ENCODE peak calls at places on chromosomes 12 and 14, in four cellular contexts. One of them, this sample, is unnamed.

GRCh38 chr12:21369141-21369980 is 3.3 kb upstream of the IAPP start:
- DNase-seq in H9: no peak
- DNase-seq in neuronal stem cell: no peak
- DNase-seq in IMR-90: no peak
- DNase-seq in this sample: peak; percentile 87

GRCh38 chr14:103925316-103925715 is 2.9 kb upstream of the TDRD9 start:
- DNase-seq in H9: no peak
- DNase-seq in neuronal stem cell: no peak
- DNase-seq in IMR-90: no peak
- DNase-seq in this sample: no peak

GRCh38 chr14:81561084-81561775 is 27.6 kb upstream of the SEL1L start:
- DNase-seq in H9: no peak
- DNase-seq in neuronal stem cell: no peak
- DNase-seq in IMR-90: no peak
- DNase-seq in this sample: peak; percentile 94

GRCh38 chr12:68611094-68611818 is 557 bp downstream of the RAP1B start:
- DNase-seq in H9: peak; percentile 51
- DNase-seq in neuronal stem cell: peak; percentile 18
- DNase-seq in IMR-90: peak; percentile 60
- DNase-seq in this sample: peak; percentile 77

GRCh38 chr12:22083167-22083566 is 37.1 kb downstream of the CMAS start:
- DNase-seq in H9: no peak
- DNase-seq in neuronal stem cell: no peak
- DNase-seq in IMR-90: peak; percentile 35
- DNase-seq in this sample: no peak

GRCh38 chr14:84006643-84007137 is 1523.3 kb upstream of the FLRT2 start:
- DNase-seq in H9: no peak
- DNase-seq in neuronal stem cell: peak; percentile 1
- DNase-seq in IMR-90: no peak
- DNase-seq in this sample: peak; percentile 50

GRCh38 chr14:100736269-100737180 is 9.8 kb downstream of the DLK1 start:
- DNase-seq in H9: peak; percentile 40
- DNase-seq in neuronal stem cell: peak; percentile 80
- DNase-seq in IMR-90: no peak
- DNase-seq in this sample: no peak

GRCh38 chr14:94481468-94482131 is 5.6 kb upstream of the SERPINA9 start:
- DNase-seq in H9: no peak
- DNase-seq in neuronal stem cell: no peak
- DNase-seq in IMR-90: peak; percentile 55
- DNase-seq in this sample: no peak

GRCh38 chr12:73659802-73660201 is 877.8 kb upstream of the ATXN7L3B start:
- DNase-seq in H9: no peak
- DNase-seq in neuronal stem cell: no peak
- DNase-seq in IMR-90: no peak
- DNase-seq in this sample: no peak

GRCh38 chr14:97299661-97300060 is 502.5 kb downstream of the VRK1 start:
- DNase-seq in H9: peak; percentile 59
- DNase-seq in neuronal stem cell: no peak
- DNase-seq in IMR-90: no peak
- DNase-seq in this sample: peak; percentile 41

GRCh38 chr12:20716037-20716436 is 20.9 kb downstream of the SLCO1C1 start:
- DNase-seq in H9: peak; percentile 65
- DNase-seq in neuronal stem cell: no peak
- DNase-seq in IMR-90: no peak
- DNase-seq in this sample: peak; percentile 59

GRCh38 chr12:57225680-57226190 is 3.8 kb upstream of the SHMT2 start:
- DNase-seq in H9: no peak
- DNase-seq in neuronal stem cell: no peak
- DNase-seq in IMR-90: no peak
- DNase-seq in this sample: no peak

GRCh38 chr12:94126067-94126466 is 22.3 kb upstream of the PLXNC1 start:
- DNase-seq in H9: no peak
- DNase-seq in neuronal stem cell: no peak
- DNase-seq in IMR-90: no peak
- DNase-seq in this sample: no peak

GRCh38 chr14:67186369-67186768 is 2.9 kb upstream of the GARIN2 start:
- DNase-seq in H9: no peak
- DNase-seq in neuronal stem cell: no peak
- DNase-seq in IMR-90: no peak
- DNase-seq in this sample: peak; percentile 16
- H3K23ac ChIP-seq in H9: no peak overlapping the region
- H3K23ac ChIP-seq in neuronal stem cell: no peak overlapping the region
- H3K23ac ChIP-seq in IMR-90: no peak overlapping the region
- H3K23ac ChIP-seq in this sample: no peak overlapping the region

DNA sequence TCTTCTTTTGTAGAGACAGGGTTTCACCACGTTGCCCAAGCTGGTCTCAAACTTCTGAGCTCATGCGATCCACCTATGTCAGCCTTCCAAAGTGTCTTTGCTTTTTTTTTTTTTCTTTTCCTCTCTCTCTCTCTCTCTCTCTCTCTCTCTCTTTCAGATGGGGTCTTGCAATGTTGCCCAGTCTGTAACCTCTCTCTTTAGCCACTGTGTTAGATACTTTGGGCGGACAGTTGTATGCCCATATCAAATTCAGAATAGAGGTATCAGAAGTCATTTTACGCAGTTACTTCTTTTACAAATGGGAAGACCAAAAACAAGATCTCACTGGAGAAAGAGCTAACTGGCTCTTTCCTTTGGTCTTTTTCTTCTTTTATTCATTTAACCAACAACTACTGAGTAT is 6.7 kb downstream of the HEBP1 start:
- DNase-seq in H9: no peak
- DNase-seq in neuronal stem cell: no peak
- DNase-seq in IMR-90: no peak
- DNase-seq in this sample: no peak
- H2BK5ac ChIP-seq in H9: no peak overlapping the region
- H2BK5ac ChIP-seq in neuronal stem cell: no peak overlapping the region
- H2BK5ac ChIP-seq in IMR-90: peak overlapping the region; percentile 95
- H2BK5ac ChIP-seq in this sample: no peak overlapping the region

DNA sequence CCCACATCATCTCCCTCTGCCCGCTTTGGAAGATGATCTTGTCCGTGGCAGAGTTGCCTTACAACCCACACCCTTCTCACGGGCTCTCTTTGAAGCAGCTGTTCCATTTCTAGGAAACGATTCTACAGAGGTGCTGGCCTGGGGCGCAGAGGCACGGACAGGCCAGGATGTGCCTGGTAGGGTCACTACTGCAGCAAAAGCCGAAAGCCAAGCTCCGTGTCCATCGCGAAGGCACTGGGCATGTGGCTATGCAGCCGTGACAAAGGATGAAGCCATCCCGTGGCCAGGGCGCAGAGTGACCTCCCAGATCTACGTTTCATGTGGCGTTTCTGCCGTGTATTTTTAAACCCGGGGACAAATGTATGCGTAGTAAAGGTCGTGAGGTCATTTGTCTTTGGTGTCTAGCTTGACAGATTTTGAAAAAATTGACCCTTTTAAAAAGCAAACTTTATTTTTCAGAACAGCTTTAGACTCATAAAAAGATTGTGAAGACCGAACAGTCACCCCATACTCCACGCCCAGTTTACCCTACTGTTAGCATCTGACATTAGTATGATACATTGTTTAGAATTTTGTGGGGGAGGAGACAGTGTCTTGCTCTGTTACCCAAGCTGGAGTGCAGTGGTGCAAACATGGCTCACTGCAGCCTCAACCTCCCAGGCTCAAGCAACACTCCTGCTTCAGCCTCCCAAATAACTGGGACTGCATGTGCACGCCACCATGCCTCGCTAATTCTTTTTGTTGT is 40.4 kb upstream of the NCOR2 start:
- DNase-seq in H9: no peak
- DNase-seq in neuronal stem cell: no peak
- DNase-seq in IMR-90: no peak
- DNase-seq in this sample: no peak
- H3K4me2 ChIP-seq in H9: no peak overlapping the region
- H3K4me2 ChIP-seq in neuronal stem cell: no peak overlapping the region
- H3K4me2 ChIP-seq in IMR-90: no peak overlapping the region
- H3K4me2 ChIP-seq in this sample: no peak overlapping the region

DNA sequence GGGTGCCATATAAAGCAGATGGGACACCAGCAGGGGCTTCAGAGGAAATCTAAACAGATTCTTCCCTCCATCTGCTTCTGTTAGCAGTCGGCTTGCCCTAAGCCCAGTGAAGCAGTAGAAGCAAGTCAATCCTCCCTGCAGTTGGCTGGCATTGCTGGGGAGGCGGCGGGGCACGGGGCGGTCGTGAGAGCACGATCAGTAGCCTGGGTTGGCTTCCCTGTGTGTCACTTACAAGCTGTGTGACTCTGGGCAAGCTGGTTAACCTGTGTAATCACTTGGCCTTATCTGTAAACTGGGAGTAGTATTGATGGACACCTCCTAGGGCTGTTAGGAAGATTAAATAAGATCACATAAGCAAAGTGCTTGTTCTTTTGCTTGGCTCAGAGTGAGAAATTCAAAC is 19.4 kb downstream of the MYRFL start:
- DNase-seq in H9: no peak
- DNase-seq in neuronal stem cell: no peak
- DNase-seq in IMR-90: no peak
- DNase-seq in this sample: no peak
- H3K23ac ChIP-seq in H9: no peak overlapping the region
- H3K23ac ChIP-seq in neuronal stem cell: no peak overlapping the region
- H3K23ac ChIP-seq in IMR-90: no peak overlapping the region
- H3K23ac ChIP-seq in this sample: no peak overlapping the region

DNA sequence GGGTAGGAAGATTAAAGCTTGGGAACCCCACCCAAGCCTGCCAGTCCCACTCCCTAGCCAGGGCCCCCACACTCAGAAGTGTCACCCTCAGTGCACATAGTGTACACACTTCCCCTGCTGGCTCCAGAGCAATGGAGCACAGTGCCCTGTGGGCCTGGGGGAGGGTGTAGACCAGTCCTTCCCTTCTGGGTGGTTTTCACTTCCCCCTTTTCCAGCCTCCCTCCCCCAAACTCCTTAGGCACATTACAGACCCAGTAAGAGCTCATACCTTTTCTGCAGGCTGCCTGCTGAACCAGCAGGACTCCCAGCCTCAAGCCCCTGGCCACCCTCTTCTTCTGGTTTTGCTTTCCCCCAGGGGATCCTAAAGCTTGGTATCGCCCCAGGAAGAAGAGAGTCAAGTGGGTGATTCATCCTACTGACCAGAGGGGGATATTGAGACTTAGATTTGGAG is at the start of gene ZNF385A:
- DNase-seq in H9: no peak
- DNase-seq in neuronal stem cell: no peak
- DNase-seq in IMR-90: no peak
- DNase-seq in this sample: no peak
- H2BK5ac ChIP-seq in H9: no peak within 1 kb of the TSS
- H2BK5ac ChIP-seq in neuronal stem cell: peak within 1 kb of the TSS; percentile 33
- H2BK5ac ChIP-seq in IMR-90: no peak within 1 kb of the TSS
- H2BK5ac ChIP-seq in this sample: peak within 1 kb of the TSS; percentile 80

DNA sequence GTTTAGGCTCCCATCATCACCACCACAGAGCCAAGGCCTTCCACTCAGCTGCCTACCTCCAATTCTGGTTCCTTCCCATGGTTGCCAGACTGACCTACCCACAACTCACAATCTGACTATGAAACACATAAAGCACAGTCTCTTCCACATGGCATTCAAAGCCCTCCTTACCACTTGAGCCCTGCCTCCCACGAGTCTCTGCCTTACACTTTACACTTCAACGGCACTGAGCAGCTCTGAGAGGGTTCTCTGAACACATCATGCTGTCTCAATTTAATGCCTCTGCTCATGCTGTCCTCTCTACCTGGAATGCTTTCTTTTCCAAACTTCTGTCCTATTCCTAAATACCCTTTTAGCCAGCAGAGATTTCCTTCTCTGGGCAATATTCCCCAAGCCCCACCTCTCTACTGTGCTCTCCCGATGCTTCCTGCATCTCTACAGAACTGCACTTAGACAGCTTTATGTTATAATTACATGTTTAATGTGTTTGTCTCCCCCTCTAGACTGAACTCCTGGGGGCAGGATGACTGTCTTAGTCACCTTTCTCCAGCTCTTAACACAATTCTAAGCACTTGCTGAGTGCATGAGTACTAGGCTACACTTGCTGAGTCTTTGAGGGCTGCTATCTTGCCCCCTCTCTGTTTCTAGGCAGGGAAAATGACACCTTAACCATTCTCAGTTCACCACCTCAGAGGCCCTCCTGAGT is 23.4 kb downstream of the FMNL3 start:
- DNase-seq in H9: no peak
- DNase-seq in neuronal stem cell: no peak
- DNase-seq in IMR-90: no peak
- DNase-seq in this sample: peak; percentile 62
- H3K4me2 ChIP-seq in H9: no peak overlapping the region
- H3K4me2 ChIP-seq in neuronal stem cell: no peak overlapping the region
- H3K4me2 ChIP-seq in IMR-90: no peak overlapping the region
- H3K4me2 ChIP-seq in this sample: no peak overlapping the region

GRCh38 chr12:132772551-132772950 is 10.9 kb upstream of the ANKLE2 start:
- DNase-seq in H9: no peak
- DNase-seq in neuronal stem cell: no peak
- DNase-seq in IMR-90: no peak
- DNase-seq in this sample: no peak
- H3K23ac ChIP-seq in H9: no peak overlapping the region
- H3K23ac ChIP-seq in neuronal stem cell: no peak overlapping the region
- H3K23ac ChIP-seq in IMR-90: no peak overlapping the region
- H3K23ac ChIP-seq in this sample: no peak overlapping the region

GRCh38 chr12:3280967-3281366 is 203.8 kb downstream of the TSPAN9 start:
- DNase-seq in H9: no peak
- DNase-seq in neuronal stem cell: no peak
- DNase-seq in IMR-90: no peak
- DNase-seq in this sample: no peak

GRCh38 chr12:3281588-3282150 is 204.5 kb downstream of the TSPAN9 start:
- DNase-seq in H9: no peak
- DNase-seq in neuronal stem cell: no peak
- DNase-seq in IMR-90: no peak
- DNase-seq in this sample: no peak

GRCh38 chr12:3278681-3279414 is 201.7 kb downstream of the TSPAN9 start:
- DNase-seq in H9: no peak
- DNase-seq in neuronal stem cell: no peak
- DNase-seq in IMR-90: no peak
- DNase-seq in this sample: no peak

GRCh38 chr12:3279415-3279780 is 202.2 kb downstream of the TSPAN9 start:
- DNase-seq in H9: no peak
- DNase-seq in neuronal stem cell: no peak
- DNase-seq in IMR-90: no peak
- DNase-seq in this sample: no peak

DNA sequence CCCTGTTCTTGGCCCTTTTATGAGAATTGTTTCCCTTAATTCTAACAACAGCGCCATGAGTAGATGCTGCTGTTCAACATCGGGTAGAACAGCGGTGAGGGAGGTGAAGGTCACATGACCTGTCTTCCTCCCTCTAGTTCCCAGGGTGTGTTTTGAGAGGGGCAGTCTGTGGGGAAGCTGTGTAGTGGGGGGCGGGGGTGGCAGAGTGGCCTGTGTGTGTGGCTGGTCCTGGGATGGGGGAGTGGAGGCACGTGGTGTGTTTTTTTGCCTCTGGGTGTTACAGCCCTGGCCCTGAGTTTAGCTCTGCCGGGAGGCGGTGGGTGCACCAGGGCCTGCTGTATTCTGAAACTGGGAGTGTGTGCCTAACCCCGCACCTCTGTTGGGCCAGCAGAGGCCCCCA is 202.7 kb downstream of the TSPAN9 start:
- DNase-seq in H9: no peak
- DNase-seq in neuronal stem cell: no peak
- DNase-seq in IMR-90: no peak
- DNase-seq in this sample: no peak
- H2BK5ac ChIP-seq in H9: no peak overlapping the region
- H2BK5ac ChIP-seq in neuronal stem cell: no peak overlapping the region
- H2BK5ac ChIP-seq in IMR-90: no peak overlapping the region
- H2BK5ac ChIP-seq in this sample: no peak overlapping the region

This sample was measured in mesendoderm.